ENCODE peak calls at places on chromosomes 6 and 20, in nine cellular contexts. K, O, M, C, V, H, A, J and Z are unnamed samples.

GRCh38 chr20:57547250-57547649 is 13.7 kb upstream of the PCK1 start:
- DNase-seq in K (no peak), O (no peak), M (no peak), C (no peak), V (no peak), H (no peak), A (no peak), J (no peak), Z (no peak)

GRCh38 chr6:51108563-51109234 is 290.0 kb downstream of the TFAP2B start:
- DNase-seq in K (no peak), O (no peak), M (no peak), C (no peak), V (no peak), H (no peak), A (no peak), J (no peak), Z (no peak)

GRCh38 chr6:54654376-54654775 is 192.2 kb upstream of the FAM83B start:
- DNase-seq in K (no peak), O (no peak), M (no peak), C (no peak), V (no peak), H (no peak), A (no peak), J (no peak), Z (no peak)

GRCh38 chr6:116287668-116288282 is 8.0 kb upstream of the TSPYL1 start:
- DNase-seq in K (peak; percentile 11), O (no peak), M (no peak), C (no peak), V (no peak), H (no peak), A (no peak), J (no peak), Z (no peak)

GRCh38 chr6:30312266-30312665 is 14.5 kb upstream of the TRIM39 start:
- DNase-seq in K (no peak), O (no peak), M (no peak), C (no peak), V (no peak), H (no peak), A (no peak), J (no peak), Z (no peak)

GRCh38 chr6:3449321-3449720 is 7.5 kb downstream of the SLC22A23 start:
- DNase-seq in K (no peak), O (no peak), M (no peak), C (no peak), V (no peak), H (no peak), A (no peak), J (no peak), Z (no peak)

GRCh38 chr20:45095753-45096371 is 5.1 kb downstream of the KCNS1 start:
- DNase-seq in K (peak; percentile 18), O (peak; percentile 26), M (peak; percentile 66), C (peak; percentile 31), V (peak; percentile 62), H (no peak), A (peak; percentile 12), J (no peak), Z (no peak)

GRCh38 chr20:4513720-4514119 is 208.0 kb upstream of the PRND start:
- DNase-seq in K (no peak), O (no peak), M (no peak), C (no peak), V (no peak), H (no peak), A (no peak), J (no peak), Z (no peak)

GRCh38 chr6:149079911-149080501 is 237.5 kb upstream of the TAB2 start:
- DNase-seq in K (no peak), O (no peak), M (no peak), C (no peak), V (peak; percentile 72), H (no peak), A (no peak), J (no peak), Z (no peak)

GRCh38 chr6:131868836-131869235 is 61.0 kb downstream of the ENPP1 start:
- DNase-seq in K (no peak), O (no peak), M (no peak), C (no peak), V (no peak), H (no peak), A (no peak), J (no peak), Z (no peak)

GRCh38 chr6:124223596-124223995 is 419.9 kb downstream of the NKAIN2 start:
- DNase-seq in K (no peak), O (no peak), M (no peak), C (no peak), V (no peak), H (no peak), A (no peak), J (no peak), Z (no peak)

GRCh38 chr6:37155394-37156312 is 14.3 kb upstream of the PIM1 start:
- DNase-seq in K (no peak), O (no peak), M (peak; percentile 66), C (no peak), V (no peak), H (no peak), A (peak; percentile 47), J (no peak), Z (no peak)

GRCh38 chr6:145836170-145836569 is 21.6 kb upstream of the FBXO30 start:
- DNase-seq in K (no peak), O (no peak), M (no peak), C (no peak), V (no peak), H (no peak), A (no peak), J (no peak), Z (no peak)

GRCh38 chr20:14553774-14554524 is 216.5 kb upstream of the FLRT3 start:
- DNase-seq in K (no peak), O (no peak), M (no peak), C (no peak), V (no peak), H (no peak), A (no peak), J (no peak), Z (no peak)

GRCh38 chr6:38852215-38852614 is 137.1 kb downstream of the DNAH8 start:
- DNase-seq in K (no peak), O (no peak), M (no peak), C (no peak), V (no peak), H (no peak), A (no peak), J (no peak), Z (no peak)

GRCh38 chr6:10465633-10466499 is 51.0 kb upstream of the TFAP2A start:
- DNase-seq in K (peak; percentile 22), O (no peak), M (peak; percentile 35), C (no peak), V (peak; percentile 57), H (no peak), A (no peak), J (no peak), Z (no peak)

GRCh38 chr20:14415492-14415891 is 78.1 kb upstream of the FLRT3 start:
- DNase-seq in K (no peak), O (no peak), M (no peak), C (no peak), V (no peak), H (no peak), A (no peak), J (peak; percentile 62), Z (no peak)

GRCh38 chr20:49591217-49591865 is 23.4 kb upstream of the PTGIS start:
- DNase-seq in K (no peak), O (no peak), M (peak; percentile 33), C (no peak), V (no peak), H (no peak), A (no peak), J (no peak), Z (no peak)

GRCh38 chr6:89411269-89412070 is 603 bp downstream of the RRAGD start:
- DNase-seq in K (no peak), O (no peak), M (peak; percentile 39), C (no peak), V (peak; percentile 61), H (peak; percentile 41), A (no peak), J (no peak), Z (peak; percentile 76)

GRCh38 chr20:13960119-13960518 is 30.3 kb downstream of the SEL1L2 start:
- DNase-seq in K (no peak), O (no peak), M (no peak), C (no peak), V (no peak), H (no peak), A (no peak), J (no peak), Z (no peak)

GRCh38 chr6:159098636-159099106 is 53.9 kb upstream of the TAGAP start:
- DNase-seq in K (no peak), O (no peak), M (peak; percentile 74), C (peak; percentile 50), V (no peak), H (no peak), A (peak; percentile 55), J (no peak), Z (no peak)

GRCh38 chr20:38987777-38988176 is 25.6 kb downstream of the DHX35 start:
- DNase-seq in K (no peak), O (no peak), M (no peak), C (no peak), V (no peak), H (no peak), A (no peak), J (no peak), Z (no peak)

GRCh38 chr6:132300323-132300949 is 100.8 kb downstream of the MOXD1 start:
- DNase-seq in K (peak; percentile 47), O (peak; percentile 3), M (peak; percentile 13), C (no peak), V (peak; percentile 55), H (peak; percentile 7), A (no peak), J (no peak), Z (peak; percentile 3)

GRCh38 chr20:12086359-12086758 is 168.7 kb downstream of the BTBD3 start:
- DNase-seq in K (no peak), O (no peak), M (no peak), C (no peak), V (no peak), H (no peak), A (no peak), J (no peak), Z (no peak)

GRCh38 chr6:99822741-99823512 is 171.1 kb downstream of the MCHR2 start:
- DNase-seq in K (peak; percentile 23), O (no peak), M (no peak), C (no peak), V (peak; percentile 30), H (peak; percentile 44), A (no peak), J (peak; percentile 52), Z (no peak)

GRCh38 chr6:42136508-42137191 is 5.8 kb downstream of the C6orf132 start:
- DNase-seq in K (no peak), O (no peak), M (peak; percentile 43), C (no peak), V (peak; percentile 73), H (no peak), A (no peak), J (no peak), Z (no peak)

GRCh38 chr6:112441607-112442006 is 94.5 kb downstream of the RFPL4B start:
- DNase-seq in K (no peak), O (no peak), M (no peak), C (no peak), V (no peak), H (no peak), A (no peak), J (no peak), Z (no peak)

GRCh38 chr6:143410859-143411270 is 39.6 kb downstream of the ADAT2 start:
- DNase-seq in K (no peak), O (no peak), M (no peak), C (no peak), V (no peak), H (no peak), A (no peak), J (no peak), Z (no peak)

GRCh38 chr6:145199961-145200360 is 535.4 kb downstream of the EPM2A start:
- DNase-seq in K (no peak), O (no peak), M (no peak), C (no peak), V (no peak), H (no peak), A (no peak), J (no peak), Z (no peak)

GRCh38 chr6:145823322-145823944 is 8.8 kb upstream of the FBXO30 start:
- DNase-seq in K (no peak), O (no peak), M (no peak), C (no peak), V (no peak), H (no peak), A (no peak), J (no peak), Z (no peak)

GRCh38 chr6:142825760-142826159 is 119.2 kb downstream of the HIVEP2 start:
- DNase-seq in K (no peak), O (no peak), M (no peak), C (no peak), V (no peak), H (no peak), A (no peak), J (no peak), Z (no peak)